ENCODE peak calls at places on chromosomes 7 and 10, in eight cellular contexts. O is AG09319; Q is psoas muscle; B is RWPE1; T is mammary epithelial cell; C is astrocyte; I is CD4-positive, alpha-beta T cell; J is astrocyte of the spinal cord. H is an unnamed sample.

GRCh38 chr10:70272925-70273316 is 10.9 kb downstream of the NPFFR1 start:
- DNase-seq in O (no peak), I (no peak), T (no peak), C (no peak), B (peak), Q (no peak), J (no peak), H (no peak)

GRCh38 chr7:28062197-28062988 is 118.2 kb downstream of the JAZF1 start:
- DNase-seq in Q (peak), O (peak), C (peak), B (peak), J (peak), I (no peak), T (peak), H (peak)

GRCh38 chr7:33590902-33591301 is 314.4 kb upstream of the BMPER start:
- DNase-seq in C (peak), Q (no peak), B (peak), I (no peak), T (peak), O (no peak), J (peak), H (no peak)

GRCh38 chr7:83468251-83468739 is 180.6 kb downstream of the SEMA3E start:
- DNase-seq in T (peak), I (no peak), J (peak), O (peak), Q (peak), B (peak), C (peak), H (no peak)

GRCh38 chr10:32446701-32447406 is 914 bp downstream of the CCDC7 start:
- DNase-seq in C (peak), I (no peak), O (peak), T (no peak), Q (no peak), J (peak), B (no peak), H (no peak)

GRCh38 chr7:11341285-11341944 is 367.7 kb downstream of the PHF14 start:
- DNase-seq in O (no peak), C (no peak), T (no peak), Q (no peak), B (no peak), J (peak), I (no peak), H (no peak)

GRCh38 chr10:70481831-70482530 is 3.4 kb downstream of the PALD1 start:
- DNase-seq in C (no peak), B (no peak), J (no peak), I (no peak), Q (peak), O (no peak), T (no peak), H (no peak)

GRCh38 chr10:91412688-91413087 is 2.5 kb downstream of the HECTD2 start:
- DNase-seq in O (no peak), C (no peak), I (no peak), Q (no peak), B (no peak), T (no peak), J (no peak), H (no peak)

GRCh38 chr10:88557659-88558058 is 25.5 kb downstream of the RNLS start:
- DNase-seq in J (peak), C (peak), I (no peak), Q (no peak), T (peak), B (peak), O (no peak), H (no peak)

GRCh38 chr10:120381924-120382323 is 75.1 kb upstream of the PLPP4 start:
- DNase-seq in T (no peak), J (no peak), C (peak), Q (no peak), I (no peak), O (no peak), B (no peak), H (no peak)

GRCh38 chr7:37027557-37028341 is 303.5 kb upstream of the AOAH start:
- DNase-seq in I (no peak), Q (no peak), B (no peak), T (no peak), O (no peak), J (no peak), C (no peak), H (no peak)

GRCh38 chr10:48625013-48625412 is 20.1 kb upstream of the ARHGAP22 start:
- DNase-seq in J (peak), C (no peak), O (no peak), I (no peak), B (no peak), T (peak), Q (no peak), H (no peak)

GRCh38 chr7:43926193-43927043 is at the start of gene UBE2D4:
- DNase-seq in J (peak), I (peak), B (peak), O (no peak), T (peak), C (peak), Q (peak), H (peak)

GRCh38 chr7:7848245-7848644 is 120.4 kb upstream of the GLCCI1 start:
- DNase-seq in Q (no peak), O (no peak), B (no peak), I (no peak), C (no peak), J (no peak), T (no peak), H (no peak)

GRCh38 chr10:132120200-132120599 is 54.5 kb downstream of the JAKMIP3 start:
- DNase-seq in I (no peak), T (no peak), O (no peak), B (no peak), Q (no peak), C (no peak), J (no peak), H (no peak)

GRCh38 chr10:11437391-11438241 is 173.8 kb downstream of the USP6NL start:
- DNase-seq in J (no peak), O (no peak), I (no peak), B (no peak), Q (no peak), C (no peak), T (no peak), H (no peak)

GRCh38 chr7:101677421-101678137 is 48.5 kb upstream of the MYL10 start:
- DNase-seq in C (peak), J (peak), O (no peak), B (no peak), T (no peak), Q (no peak), I (no peak), H (no peak)

GRCh38 chr7:23467731-23468720 is 2.3 kb downstream of the IGF2BP3 start:
- DNase-seq in O (no peak), C (peak), B (no peak), I (no peak), J (peak), Q (no peak), T (peak), H (peak)

GRCh38 chr7:33061282-33061928 is 1.2 kb downstream of the NT5C3A start:
- DNase-seq in I (no peak), B (no peak), T (no peak), Q (no peak), J (no peak), O (no peak), C (no peak), H (no peak)

GRCh38 chr7:29826904-29827303 is 20.6 kb downstream of the WIPF3 start:
- DNase-seq in J (no peak), B (no peak), C (no peak), I (no peak), O (no peak), Q (no peak), T (no peak), H (no peak)

GRCh38 chr7:81887691-81888090 is 117.8 kb upstream of the HGF start:
- DNase-seq in T (no peak), B (no peak), C (no peak), Q (no peak), J (no peak), O (no peak), I (no peak), H (no peak)

GRCh38 chr10:43569681-43570080 is 4.7 kb downstream of the ZNF239 start:
- DNase-seq in I (no peak), O (no peak), C (no peak), Q (no peak), J (no peak), B (no peak), T (no peak), H (no peak)

GRCh38 chr10:52779541-52780390 is 7.2 kb upstream of the MBL2 start:
- DNase-seq in C (peak), T (peak), O (peak), B (peak), Q (peak), J (peak), I (no peak), H (no peak)

GRCh38 chr10:79158004-79158340 is 89.2 kb downstream of the ZMIZ1 start:
- DNase-seq in J (no peak), O (no peak), C (no peak), T (no peak), Q (no peak), I (no peak), B (no peak), H (no peak)

GRCh38 chr7:70307544-70308106 is 709.4 kb downstream of the AUTS2 start:
- DNase-seq in C (no peak), T (no peak), J (no peak), B (no peak), I (no peak), O (no peak), Q (no peak), H (no peak)

GRCh38 chr7:123494193-123494796 is 40.1 kb downstream of the IQUB start:
- DNase-seq in J (peak), I (no peak), C (no peak), T (peak), O (no peak), Q (no peak), B (peak), H (no peak)

DNA sequence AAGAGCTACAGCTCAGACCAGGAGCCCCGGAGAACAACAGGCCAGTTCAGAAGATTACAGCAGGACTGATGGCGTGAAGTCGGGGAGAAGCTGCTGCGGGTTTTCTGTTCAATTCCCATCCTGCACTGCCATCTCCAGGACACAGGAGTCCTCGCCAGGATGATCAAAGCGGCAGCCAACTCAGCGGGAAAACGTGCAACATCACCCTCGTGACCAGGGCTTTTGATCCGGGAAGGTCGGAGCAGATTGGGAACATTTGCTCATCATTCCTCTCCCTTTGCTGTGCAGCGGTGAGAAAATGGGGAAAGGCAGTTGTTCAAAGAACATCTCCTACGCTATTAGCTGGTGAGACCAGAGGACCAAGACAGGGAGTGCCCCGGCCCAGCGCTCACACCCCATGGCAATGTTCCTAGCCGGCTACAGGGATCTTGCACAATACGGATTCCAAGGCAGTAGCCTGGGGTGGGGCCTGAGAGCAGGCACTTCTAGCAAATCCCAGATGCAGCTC is 50.4 kb upstream of the FOXK1 start:
- DNase-seq in J (peak), B (peak), Q (peak), O (peak), I (no peak), C (peak), T (peak), H (no peak)
- TF ChIP-seq CTCF in J (peak), B (peak), Q (peak), O (peak), I (no peak), C (peak), T (peak), H (no peak)

DNA sequence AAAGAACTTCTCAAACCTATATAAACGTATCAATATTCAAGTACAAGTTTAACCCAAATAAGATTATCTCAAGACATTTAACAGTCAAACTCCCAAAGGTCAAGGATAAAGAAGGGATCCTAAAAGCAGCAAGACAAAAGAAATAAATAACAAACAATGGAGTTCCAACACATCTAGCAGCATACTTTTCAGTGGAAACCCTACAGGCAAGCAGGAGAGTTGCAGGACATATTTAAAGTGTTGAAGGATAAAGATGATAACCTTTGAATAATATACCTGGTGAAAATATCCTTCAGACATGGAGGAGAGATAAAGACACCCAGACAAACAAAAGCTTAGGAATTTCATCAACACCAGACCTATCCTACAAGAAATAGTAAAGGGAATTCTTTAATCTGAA is 82.8 kb downstream of the TES start:
- DNase-seq in C (no peak), T (no peak), J (no peak), O (no peak), I (no peak), Q (no peak), B (no peak), H (no peak)
- TF ChIP-seq CTCF in C (peak), T (peak), J (peak), O (no peak), I (no peak), Q (no peak), B (no peak), H (no peak)

DNA sequence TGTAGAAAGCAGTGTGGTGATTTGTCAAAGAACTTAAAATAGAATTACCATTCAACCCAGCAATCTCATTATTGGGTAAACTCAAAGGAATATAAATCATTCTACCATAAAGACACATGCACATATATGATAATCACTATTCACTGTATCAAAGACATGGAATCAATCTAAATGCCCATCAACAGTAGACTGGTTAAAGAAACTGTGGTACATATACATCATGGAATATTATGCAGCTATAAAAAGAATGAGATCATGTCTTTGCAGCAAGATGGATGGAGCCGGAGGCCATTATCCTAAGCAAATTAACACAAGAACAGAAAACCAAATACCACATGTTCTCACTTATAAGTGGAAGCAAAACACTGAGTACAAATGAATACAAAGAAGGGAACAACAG is 281.5 kb upstream of the MAGI2 start:
- DNase-seq in T (no peak), J (no peak), O (no peak), I (no peak), Q (no peak), C (no peak), B (no peak), H (no peak)
- TF ChIP-seq CTCF in T (no peak), J (no peak), O (no peak), I (no peak), Q (no peak), C (no peak), B (no peak), H (no peak)

DNA sequence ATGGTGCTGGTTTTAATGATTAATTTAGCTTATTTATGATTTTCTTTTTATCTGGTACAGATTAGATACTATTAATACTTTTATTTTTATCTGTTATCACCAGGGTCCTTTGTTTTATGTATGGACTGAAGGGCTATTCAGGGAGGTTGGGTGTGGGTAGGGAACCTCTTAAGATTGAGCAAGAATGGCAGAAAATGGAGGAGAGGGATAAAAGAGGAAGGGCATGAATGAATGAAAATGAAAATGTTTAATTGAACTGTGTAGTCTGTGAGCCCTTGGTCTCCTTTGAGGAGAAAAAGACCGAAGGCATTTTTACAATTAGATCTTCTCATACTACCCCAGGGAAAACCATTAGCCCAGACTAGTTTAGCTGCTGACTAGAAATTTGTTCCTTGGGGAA is 93.1 kb downstream of the CDK14 start:
- DNase-seq in Q (no peak), B (no peak), T (no peak), J (no peak), I (no peak), O (no peak), C (no peak), H (no peak)
- TF ChIP-seq CTCF in Q (no peak), B (no peak), T (no peak), J (no peak), I (no peak), O (no peak), C (no peak), H (no peak)

DNA sequence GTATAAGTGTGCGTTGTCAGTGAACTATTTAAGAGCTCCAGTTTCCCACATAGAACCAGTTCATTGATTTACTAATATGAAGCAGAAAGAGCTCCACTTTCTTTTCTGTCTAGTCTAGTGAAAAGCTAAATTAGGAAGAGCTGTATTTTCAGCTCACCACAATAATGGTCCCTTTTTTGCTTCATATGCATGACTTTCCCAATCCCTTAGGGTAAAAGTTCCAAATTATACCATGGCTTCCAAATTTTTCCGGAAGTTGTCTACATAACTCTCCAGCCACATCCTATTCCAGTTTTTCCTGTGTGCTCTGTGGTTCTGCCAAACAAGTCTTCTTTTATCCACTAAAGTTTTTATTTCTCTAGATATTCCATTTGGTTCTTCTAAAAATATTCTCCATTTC is 685.2 kb downstream of the REEP3 start:
- DNase-seq in I (no peak), C (no peak), Q (no peak), O (no peak), B (no peak), T (no peak), J (no peak), H (no peak)
- TF ChIP-seq CTCF in I (no peak), C (no peak), Q (no peak), O (no peak), B (no peak), T (no peak), J (no peak), H (no peak)